ENCODE peak calls at places on chromosomes 4 and X, in seven cellular contexts. G, H, K, U, W, Q and J are unnamed samples.

GRCh38 chrX:130165181-130165702 is 399 bp downstream of the AIFM1 start:
- DNase-seq in G (no peak), H (no peak), K (peak), U (no peak), W (no peak), Q (no peak), J (no peak)

GRCh38 chr4:77931452-77932135 is 69.0 kb downstream of the MRPL1 start:
- DNase-seq in G (no peak), H (peak), K (peak), U (peak), W (no peak), Q (peak), J (no peak)

GRCh38 chrX:17591741-17592110 is 145.6 kb upstream of the SCML1 start:
- DNase-seq in G (no peak), H (peak), K (peak), U (peak), W (no peak), Q (peak), J (no peak)

GRCh38 chrX:22541926-22542325 is 269.2 kb downstream of the CBLL2 start:
- DNase-seq in G (no peak), H (no peak), K (no peak), U (no peak), W (no peak), Q (no peak), J (no peak)

GRCh38 chr4:16721618-16722291 is 176.7 kb downstream of the LDB2 start:
- DNase-seq in G (no peak), H (peak), K (peak), U (peak), W (no peak), Q (peak), J (no peak)

GRCh38 chr4:79241846-79242245 is 84.0 kb downstream of the NAA11 start:
- DNase-seq in G (no peak), H (peak), K (peak), U (peak), W (no peak), Q (peak), J (no peak)

GRCh38 chr4:109294006-109294405 is 8.5 kb downstream of the COL25A1 start:
- DNase-seq in G (peak), H (no peak), K (no peak), U (no peak), W (no peak), Q (no peak), J (no peak)

GRCh38 chr4:74123065-74123728 is 24.2 kb upstream of the CXCL2 start:
- DNase-seq in G (no peak), H (peak), K (peak), U (peak), W (peak), Q (peak), J (no peak)

GRCh38 chrX:118727686-118728339 is 407 bp downstream of the IL13RA1 start:
- DNase-seq in G (peak), H (peak), K (peak), U (peak), W (peak), Q (peak), J (no peak)

GRCh38 chr4:82770607-82771006 is 28.0 kb downstream of the SCD5 start:
- DNase-seq in G (no peak), H (no peak), K (no peak), U (no peak), W (no peak), Q (no peak), J (no peak)

GRCh38 chr4:88981993-88982392 is 75.0 kb downstream of the FAM13A start:
- DNase-seq in G (no peak), H (no peak), K (no peak), U (no peak), W (no peak), Q (no peak), J (no peak)

GRCh38 chr4:2689825-2690700 is 66.1 kb downstream of the TNIP2 start:
- DNase-seq in G (peak), H (no peak), K (no peak), U (no peak), W (no peak), Q (no peak), J (no peak)

GRCh38 chrX:43866423-43866822 is 15.8 kb downstream of the MAOB start:
- DNase-seq in G (no peak), H (no peak), K (no peak), U (no peak), W (no peak), Q (no peak), J (no peak)

GRCh38 chr4:61994036-61994435 is 793.9 kb downstream of the ADGRL3 start:
- DNase-seq in G (no peak), H (no peak), K (no peak), U (peak), W (no peak), Q (peak), J (no peak)

GRCh38 chr4:43224591-43224990 is 332.1 kb downstream of the GRXCR1 start:
- DNase-seq in G (no peak), H (no peak), K (no peak), U (no peak), W (no peak), Q (peak), J (no peak)

GRCh38 chr4:26015133-26015651 is 101.2 kb downstream of the SMIM20 start:
- DNase-seq in G (no peak), H (peak), K (peak), U (peak), W (peak), Q (peak), J (no peak)

GRCh38 chrX:39905475-39905889 is 192.3 kb downstream of the BCOR start:
- DNase-seq in G (no peak), H (no peak), K (no peak), U (no peak), W (no peak), Q (peak), J (no peak)

GRCh38 chr4:1793496-1793840 is 375 bp downstream of the FGFR3 start:
- DNase-seq in G (peak), H (peak), K (no peak), U (no peak), W (no peak), Q (no peak), J (no peak)

GRCh38 chr4:2856266-2856665 is 12.6 kb downstream of the ADD1 start:
- DNase-seq in G (no peak), H (no peak), K (no peak), U (no peak), W (no peak), Q (no peak), J (no peak)

GRCh38 chr4:2291705-2292651 is 30.1 kb upstream of the MXD4 start:
- DNase-seq in G (no peak), H (peak), K (no peak), U (no peak), W (peak), Q (no peak), J (no peak)

GRCh38 chr4:108971473-108971872 is 208.6 kb upstream of the ETNPPL start:
- DNase-seq in G (no peak), H (no peak), K (no peak), U (no peak), W (no peak), Q (no peak), J (no peak)

GRCh38 chr4:16259531-16260246 is 33.4 kb upstream of the TAPT1 start:
- DNase-seq in G (peak), H (no peak), K (peak), U (no peak), W (no peak), Q (peak), J (no peak)

GRCh38 chr4:68271851-68272756 is 26.6 kb upstream of the TMPRSS11B start:
- DNase-seq in G (no peak), H (peak), K (peak), U (peak), W (no peak), Q (peak), J (no peak)

GRCh38 chr4:18042754-18043153 is 21.2 kb upstream of the LCORL start:
- DNase-seq in G (no peak), H (no peak), K (no peak), U (no peak), W (no peak), Q (no peak), J (peak)

GRCh38 chr4:55399581-55399980 is 3.8 kb downstream of the TMEM165 start:
- DNase-seq in G (no peak), H (no peak), K (no peak), U (no peak), W (no peak), Q (no peak), J (no peak)

GRCh38 chr4:85815796-85816459 is 341.0 kb downstream of the ARHGAP24 start:
- DNase-seq in G (no peak), H (no peak), K (no peak), U (no peak), W (no peak), Q (no peak), J (no peak)

GRCh38 chr4:88907478-88907877 is 149.5 kb downstream of the FAM13A start:
- DNase-seq in G (no peak), H (no peak), K (no peak), U (no peak), W (no peak), Q (no peak), J (no peak)

GRCh38 chr4:169254546-169254983 is 16.2 kb downstream of the SH3RF1 start:
- DNase-seq in G (no peak), H (peak), K (peak), U (peak), W (no peak), Q (peak), J (no peak)

GRCh38 chr4:165403667-165404066 is 24.9 kb downstream of the CPE start:
- DNase-seq in G (no peak), H (no peak), K (no peak), U (no peak), W (no peak), Q (no peak), J (no peak)

GRCh38 chrX:8183281-8183680 is 12.2 kb upstream of the VCX2 start:
- DNase-seq in G (no peak), H (no peak), K (no peak), U (peak), W (no peak), Q (no peak), J (no peak)

GRCh38 chr4:108492816-108493595 is 127.4 kb upstream of the RPL34 start:
- DNase-seq in G (peak), H (no peak), K (peak), U (peak), W (no peak), Q (peak), J (no peak)

GRCh38 chr4:23337292-23337691 is 552.6 kb downstream of the PPARGC1A start:
- DNase-seq in G (no peak), H (no peak), K (no peak), U (no peak), W (no peak), Q (no peak), J (no peak)

GRCh38 chr4:65661469-65661868 is 8.8 kb downstream of the EPHA5 start:
- DNase-seq in G (no peak), H (no peak), K (no peak), U (peak), W (no peak), Q (no peak), J (no peak)